ENCODE peak calls at places on chromosomes 13 and 19, in seven cellular contexts. T, B, A, N, Y, J and X are unnamed samples.

GRCh38 chr19:41323023-41323422 is 13.1 kb downstream of the CCDC97 start:
- DNase-seq in N (no peak), A (no peak), Y (no peak), J (no peak), B (no peak), T (no peak), X (no peak)

GRCh38 chr19:1449467-1450442 is at the start of gene APC2:
- DNase-seq in T (peak), Y (no peak), N (no peak), J (no peak), A (no peak), B (no peak), X (no peak)

GRCh38 chr19:7489609-7490044 is 792 bp upstream of the PEX11G start:
- DNase-seq in A (no peak), T (no peak), N (no peak), Y (no peak), B (no peak), J (no peak), X (no peak)

GRCh38 chr19:34244611-34245299 is 9.6 kb upstream of the GARRE1 start:
- DNase-seq in A (no peak), N (no peak), J (no peak), T (no peak), Y (no peak), B (no peak), X (no peak)

GRCh38 chr19:19139876-19140229 is 1.6 kb upstream of the TMEM161A start:
- DNase-seq in Y (no peak), N (no peak), J (no peak), A (no peak), T (no peak), B (no peak), X (no peak)

GRCh38 chr19:49637865-49638350 is 2.0 kb downstream of the RRAS start:
- DNase-seq in J (peak), T (peak), Y (peak), B (peak), N (no peak), A (peak), X (peak)

GRCh38 chr13:60629158-60629557 is 232.1 kb downstream of the TDRD3 start:
- DNase-seq in N (no peak), J (no peak), A (no peak), T (no peak), Y (no peak), B (no peak), X (no peak)

GRCh38 chr13:74683411-74683810 is 549.2 kb upstream of the KLF12 start:
- DNase-seq in B (peak), J (no peak), A (no peak), T (no peak), Y (no peak), N (no peak), X (no peak)

GRCh38 chr13:98549006-98549727 is 27.7 kb downstream of the STK24 start:
- DNase-seq in B (peak), A (peak), Y (no peak), J (no peak), N (no peak), T (no peak), X (no peak)

GRCh38 chr19:46378268-46378667 is 31.4 kb downstream of the PPP5C start:
- DNase-seq in B (no peak), Y (no peak), T (no peak), N (no peak), A (no peak), J (peak), X (no peak)

GRCh38 chr13:27619711-27620376 is 485 bp downstream of the LNX2 start:
- DNase-seq in N (peak), A (peak), T (peak), Y (no peak), J (no peak), B (peak), X (peak)

GRCh38 chr13:86906458-86906857 is 764.7 kb upstream of the SLITRK5 start:
- DNase-seq in A (peak), T (no peak), Y (no peak), N (no peak), B (peak), J (no peak), X (no peak)

GRCh38 chr19:38617283-38617763 is 430 bp downstream of the MAP4K1 start:
- DNase-seq in Y (no peak), T (no peak), A (no peak), J (no peak), N (no peak), B (no peak), X (no peak)

GRCh38 chr19:19064811-19065745 is 1.3 kb downstream of the SLC25A42 start:
- DNase-seq in Y (no peak), T (no peak), N (no peak), A (no peak), J (no peak), B (peak), X (no peak)

GRCh38 chr13:58985845-58986244 is 1177.9 kb downstream of the DIAPH3 start:
- DNase-seq in J (no peak), N (no peak), Y (no peak), T (no peak), A (no peak), B (no peak), X (no peak)

GRCh38 chr13:31214379-31214778 is 14.6 kb downstream of the B3GLCT start:
- DNase-seq in T (no peak), J (no peak), A (no peak), Y (no peak), B (no peak), N (no peak), X (no peak)

GRCh38 chr19:5691205-5691929 is 1.3 kb downstream of the RPL36 start:
- DNase-seq in Y (peak), T (peak), A (peak), N (no peak), J (no peak), B (peak), X (peak)

GRCh38 chr19:45526143-45526542 is 18.9 kb downstream of the VASP start:
- DNase-seq in T (peak), A (no peak), N (no peak), J (no peak), Y (no peak), B (peak), X (peak)

GRCh38 chr19:29012457-29012856 is 200.5 kb downstream of the UQCRFS1 start:
- DNase-seq in N (no peak), T (no peak), A (no peak), J (no peak), Y (no peak), B (no peak), X (no peak)

GRCh38 chr19:13195678-13196077 is 45.5 kb downstream of the IER2 start:
- DNase-seq in N (no peak), J (no peak), B (peak), Y (no peak), T (no peak), A (no peak), X (no peak)

GRCh38 chr13:21945195-21945594 is 274.3 kb downstream of the FGF9 start:
- DNase-seq in J (no peak), T (no peak), B (no peak), A (no peak), N (no peak), Y (no peak), X (no peak)

GRCh38 chr13:36526897-36527296 is 94.6 kb downstream of the CCNA1 start:
- DNase-seq in N (no peak), T (no peak), A (peak), Y (no peak), J (no peak), B (peak), X (no peak)

GRCh38 chr13:24053505-24054251 is 106.8 kb upstream of the SPATA13 start:
- DNase-seq in A (peak), B (peak), J (peak), N (peak), T (peak), Y (peak), X (peak)

GRCh38 chr19:39308531-39309304 is 11.9 kb downstream of the LRFN1 start:
- DNase-seq in J (no peak), Y (no peak), B (no peak), T (no peak), A (peak), N (no peak), X (no peak)

GRCh38 chr13:85651440-85651839 is 147.8 kb downstream of the SLITRK6 start:
- DNase-seq in Y (no peak), A (peak), T (no peak), B (no peak), N (no peak), J (no peak), X (no peak)

GRCh38 chr19:30161770-30162169 is 210.4 kb upstream of the ZNF536 start:
- DNase-seq in A (no peak), T (no peak), B (no peak), N (no peak), Y (no peak), J (no peak), X (no peak)

GRCh38 chr13:76271728-76272232 is 614.4 kb downstream of the KCTD12 start:
- DNase-seq in T (no peak), J (peak), A (peak), Y (no peak), B (no peak), N (no peak), X (no peak)

GRCh38 chr13:21934309-21934708 is 263.4 kb downstream of the FGF9 start:
- DNase-seq in T (no peak), A (no peak), B (no peak), Y (no peak), J (no peak), N (no peak), X (no peak)

GRCh38 chr13:50912851-50913250 is 3.3 kb downstream of the RNASEH2B start:
- DNase-seq in J (no peak), N (no peak), A (no peak), Y (no peak), B (no peak), T (no peak), X (no peak)

GRCh38 chr13:40271931-40272775 is 394.3 kb downstream of the FOXO1 start:
- DNase-seq in J (no peak), A (peak), B (peak), Y (peak), N (peak), T (no peak), X (peak)